ENCODE peak calls at places on chromosomes 1 and 21, in five cellular contexts. V, Y, N, M and Z are unnamed samples.

GRCh38 chr21:41366522-41367151 is 4.8 kb downstream of the MX2 start:
- DNase-seq in V (no peak), N (no peak), Y (no peak), M (peak; percentile 56), Z (no peak)

GRCh38 chr1:192801451-192801850 is 7.4 kb upstream of the RGS2 start:
- DNase-seq in V (no peak), Y (no peak), M (no peak), N (no peak), Z (no peak)

GRCh38 chr1:154847891-154848290 is 22.2 kb downstream of the KCNN3 start:
- DNase-seq in Y (no peak), N (no peak), M (no peak), V (no peak), Z (no peak)

GRCh38 chr1:108560430-108561144 is 687 bp downstream of the EEIG2 start:
- DNase-seq in V (peak; percentile 87), Y (peak; percentile 29), M (peak; percentile 26), N (peak; percentile 37), Z (peak; percentile 77)

GRCh38 chr1:98049370-98050115 is 128.7 kb upstream of the DPYD start:
- DNase-seq in M (no peak), N (no peak), Y (no peak), V (peak; percentile 66), Z (peak; percentile 75)

GRCh38 chr1:101653482-101653946 is 343.2 kb downstream of the OLFM3 start:
- DNase-seq in N (no peak), V (no peak), Y (no peak), M (no peak), Z (peak; percentile 25)

GRCh38 chr1:175016073-175016722 is 7.0 kb downstream of the MRPS14 start:
- DNase-seq in Y (no peak), M (no peak), N (no peak), V (no peak), Z (no peak)

GRCh38 chr21:43686811-43687565 is 27.6 kb downstream of the RRP1B start:
- DNase-seq in Y (no peak), M (no peak), V (no peak), N (no peak), Z (no peak)

GRCh38 chr1:30768830-30769718 is 11.5 kb upstream of the LAPTM5 start:
- DNase-seq in N (no peak), V (no peak), Y (no peak), M (no peak), Z (no peak)

GRCh38 chr1:66712819-66713218 is 39.4 kb upstream of the DYNLT5 start:
- DNase-seq in M (no peak), N (no peak), Y (no peak), V (no peak), Z (no peak)

GRCh38 chr21:32572574-32573420 is 12.5 kb downstream of the TCP10L start:
- DNase-seq in N (no peak), V (no peak), M (peak; percentile 54), Y (no peak), Z (no peak)

GRCh38 chr1:54887665-54888071 is 673 bp upstream of the DHCR24 start:
- DNase-seq in Y (no peak), V (no peak), M (peak; percentile 34), N (no peak), Z (no peak)
- H3K36me3 ChIP-seq in Y (no peaks in the 10 kb centered on the region), V (peaks cover 9% of the 10 kb centered on the region), M (no peaks in the 10 kb centered on the region), N (no peaks in the 10 kb centered on the region), Z (peaks cover 27% of the 10 kb centered on the region)

DNA sequence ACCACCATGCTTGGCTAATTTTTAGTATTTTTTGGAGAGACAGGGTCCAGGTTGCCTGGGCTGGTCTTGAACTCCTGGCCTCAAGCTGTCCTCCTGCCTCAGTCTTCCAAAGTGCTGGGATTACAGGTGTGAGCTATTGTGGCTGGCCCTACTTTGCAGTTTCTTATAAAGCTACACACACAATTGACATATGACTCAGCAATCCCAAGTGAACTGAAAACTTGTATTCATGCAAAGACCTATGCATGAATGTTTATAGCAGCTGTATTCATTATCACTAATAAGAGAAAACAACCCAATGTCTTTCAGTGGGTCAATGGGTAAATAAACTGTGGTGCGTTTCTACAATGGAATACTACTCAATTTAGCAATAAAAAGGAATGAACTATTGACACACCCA is 103.1 kb downstream of the MRPS6 start:
- DNase-seq in N (no peak), M (no peak), V (no peak), Y (no peak), Z (no peak)
- H3K9me3 ChIP-seq in N (peaks cover 7% of the 10 kb centered on the region), M (peaks cover 8% of the 10 kb centered on the region), V (no peaks in the 10 kb centered on the region), Y (peaks cover 27% of the 10 kb centered on the region), Z (peaks cover 9% of the 10 kb centered on the region)

GRCh38 chr1:236568285-236568894 is 35.9 kb downstream of the HEATR1 start:
- DNase-seq in N (no peak), Y (no peak), V (no peak), M (no peak), Z (no peak)
- H3K36me3 ChIP-seq in N (peaks cover 64% of the 10 kb centered on the region), Y (peaks cover 94% of the 10 kb centered on the region), V (peaks cover 99% of the 10 kb centered on the region), M (peaks cover 47% of the 10 kb centered on the region), Z (peaks cover 92% of the 10 kb centered on the region)

GRCh38 chr1:184693011-184693410 is 61.6 kb downstream of the EDEM3 start:
- DNase-seq in Y (no peak), N (no peak), M (no peak), V (no peak), Z (no peak)
- H3K9me3 ChIP-seq in Y (no peaks in the 10 kb centered on the region), N (no peaks in the 10 kb centered on the region), M (no peaks in the 10 kb centered on the region), V (no peaks in the 10 kb centered on the region), Z (no peaks in the 10 kb centered on the region)

GRCh38 chr1:51044834-51045233 is 57.2 kb upstream of the C1orf185 start:
- DNase-seq in Y (no peak), V (no peak), N (no peak), M (no peak), Z (no peak)
- H3K36me3 ChIP-seq in Y (no peaks in the 10 kb centered on the region), V (no peaks in the 10 kb centered on the region), N (no peaks in the 10 kb centered on the region), M (no peaks in the 10 kb centered on the region), Z (no peaks in the 10 kb centered on the region)

DNA sequence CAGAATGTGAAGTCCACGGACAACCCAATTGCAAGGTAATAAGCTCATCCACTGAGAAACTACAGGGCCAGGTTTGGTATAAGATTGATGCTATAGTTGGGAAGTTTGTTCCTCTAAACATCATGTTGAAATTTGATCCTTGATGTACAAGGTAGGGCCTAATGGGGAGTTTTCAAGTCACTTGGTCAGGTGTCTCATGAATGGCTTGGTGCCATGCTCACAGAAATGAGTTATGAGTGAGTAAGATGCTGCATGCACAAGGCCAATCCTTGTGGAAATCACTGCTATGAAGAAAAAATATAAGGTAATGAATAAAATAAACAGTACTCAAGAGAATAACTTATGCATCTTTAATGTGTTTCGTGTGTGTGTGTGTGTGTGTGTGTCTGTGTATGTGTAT is 1891.2 kb downstream of the NCAM2 start:
- DNase-seq in Y (no peak), N (no peak), M (no peak), V (no peak), Z (no peak)
- H3K9me3 ChIP-seq in Y (no peaks in the 10 kb centered on the region), N (no peaks in the 10 kb centered on the region), M (no peaks in the 10 kb centered on the region), V (no peaks in the 10 kb centered on the region), Z (no peaks in the 10 kb centered on the region)

DNA sequence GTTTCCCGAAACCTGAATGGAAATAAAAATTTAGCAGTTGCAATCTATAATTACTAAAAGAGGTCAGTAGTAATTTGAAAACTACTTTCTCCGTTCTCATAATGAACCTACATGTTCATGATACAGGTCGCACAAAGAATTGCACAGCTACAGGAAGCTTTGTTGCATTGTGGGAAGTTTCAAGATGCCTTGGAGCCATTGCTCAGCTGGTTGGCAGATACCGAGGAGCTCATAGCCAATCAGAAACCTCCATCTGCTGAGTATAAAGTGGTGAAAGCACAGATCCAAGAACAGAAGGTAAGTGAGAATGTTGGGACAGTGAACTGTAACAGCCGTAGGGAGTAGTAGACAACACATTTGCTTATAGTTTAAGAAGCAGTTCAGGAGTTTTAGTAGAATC is 68.8 kb upstream of the BMP8A start:
- DNase-seq in Y (no peak), N (no peak), M (no peak), V (no peak), Z (no peak)
- H3K36me3 ChIP-seq in Y (peaks cover 45% of the 10 kb centered on the region), N (peaks cover 31% of the 10 kb centered on the region), M (peaks cover 14% of the 10 kb centered on the region), V (peaks cover 59% of the 10 kb centered on the region), Z (peaks cover 48% of the 10 kb centered on the region)

GRCh38 chr1:247165674-247166073 is 6.1 kb downstream of the ZNF124 start:
- DNase-seq in M (no peak), N (no peak), V (no peak), Y (no peak), Z (no peak)
- H3K9me3 ChIP-seq in M (peaks cover 8% of the 10 kb centered on the region), N (peaks cover 34% of the 10 kb centered on the region), V (no peaks in the 10 kb centered on the region), Y (peaks cover 75% of the 10 kb centered on the region), Z (peaks cover 18% of the 10 kb centered on the region)